ENCODE peak calls at places on chromosome 19, in four cellular contexts. R, S, H and M are unnamed samples.

GRCh38 chr19:10417598-10418280 is 2.6 kb upstream of the PDE4A start:
- DNase-seq in R (no peak), S (no peak), H (no peak), M (no peak)

GRCh38 chr19:7670150-7670784 is 1.4 kb downstream of the RETN start:
- DNase-seq in R (no peak), S (no peak), H (peak), M (no peak)

GRCh38 chr19:55206664-55207500 is 2.4 kb downstream of the PTPRH start:
- DNase-seq in R (peak), S (peak), H (peak), M (peak)

GRCh38 chr19:52665047-52665446 is 26.9 kb upstream of the ZNF83 start:
- DNase-seq in R (no peak), S (no peak), H (no peak), M (no peak)

GRCh38 chr19:29542327-29542726 is 16.5 kb downstream of the VSTM2B start:
- DNase-seq in R (no peak), S (no peak), H (no peak), M (no peak)

GRCh38 chr19:41753936-41754529 is 1.3 kb upstream of the CEACAM6 start:
- DNase-seq in R (peak), S (no peak), H (peak), M (peak)

GRCh38 chr19:55473613-55474012 is 2.8 kb upstream of the ZNF628 start:
- DNase-seq in R (no peak), S (no peak), H (peak), M (no peak)

GRCh38 chr19:58492265-58492664 is 16.1 kb downstream of the ZNF446 start:
- DNase-seq in R (no peak), S (no peak), H (no peak), M (no peak)

GRCh38 chr19:45782820-45783785 is 813 bp upstream of the DMPK start:
- DNase-seq in R (no peak), S (peak), H (peak), M (peak)

GRCh38 chr19:31408460-31409124 is 59.4 kb upstream of the TSHZ3 start:
- DNase-seq in R (no peak), S (no peak), H (peak), M (no peak)

GRCh38 chr19:40501599-40501998 is 34.8 kb downstream of the SPTBN4 start:
- DNase-seq in R (no peak), S (no peak), H (no peak), M (no peak)

GRCh38 chr19:8458380-8458779 is 13.6 kb downstream of the HNRNPM start:
- DNase-seq in R (no peak), S (no peak), H (no peak), M (no peak)

GRCh38 chr19:6521718-6522646 is 8.8 kb upstream of the TNFSF9 start:
- DNase-seq in R (no peak), S (no peak), H (peak), M (no peak)

GRCh38 chr19:13149628-13150186 is 468 bp downstream of the STX10 start:
- DNase-seq in R (peak), S (no peak), H (peak), M (peak)

GRCh38 chr19:34254552-34255432 is at the start of gene GARRE1:
- DNase-seq in R (peak), S (peak), H (peak), M (peak)

GRCh38 chr19:31066385-31066784 is 282.9 kb downstream of the TSHZ3 start:
- DNase-seq in R (no peak), S (no peak), H (peak), M (no peak)

GRCh38 chr19:36008336-36008978 is at the start of gene SYNE4:
- DNase-seq in R (no peak), S (peak), H (peak), M (no peak)

GRCh38 chr19:51473009-51473707 is 5.2 kb upstream of the CEACAM18 start:
- DNase-seq in R (peak), S (peak), H (peak), M (peak)

GRCh38 chr19:16293133-16294085 is 31.2 kb upstream of the KLF2 start:
- DNase-seq in R (no peak), S (no peak), H (peak), M (peak)

GRCh38 chr19:31340059-31341025 is 8.9 kb downstream of the TSHZ3 start:
- DNase-seq in R (no peak), S (no peak), H (peak), M (no peak)

GRCh38 chr19:18450934-18451836 is 13.3 kb upstream of the ISYNA1 start:
- DNase-seq in R (peak), S (peak), H (peak), M (peak)

GRCh38 chr19:19943848-19944582 is 43.3 kb downstream of the ZNF93 start:
- DNase-seq in R (no peak), S (no peak), H (no peak), M (no peak)

GRCh38 chr19:34155686-34156085 is 16.6 kb upstream of the LSM14A start:
- DNase-seq in R (no peak), S (no peak), H (peak), M (no peak)

GRCh38 chr19:43639507-43640423 is at the start of gene CADM4:
- DNase-seq in R (peak), S (peak), H (peak), M (peak)

GRCh38 chr19:47319923-47320871 is 10.5 kb downstream of the C5AR1 start:
- DNase-seq in R (no peak), S (no peak), H (no peak), M (no peak)

GRCh38 chr19:2624537-2625091 is 77.9 kb downstream of the GNG7 start:
- DNase-seq in R (no peak), S (peak), H (peak), M (no peak)

GRCh38 chr19:40084948-40085347 is 5.8 kb downstream of the ZNF780A start:
- DNase-seq in R (no peak), S (no peak), H (no peak), M (no peak)